ENCODE peak calls at places on chromosomes 5 and 9, in nine cellular contexts. Q is suprapubic skin, V is ovary, N is heart left ventricle, O is A549, R is psoas muscle, P is mesendoderm, E is cardiac muscle cell, G is uterus. L is an unnamed sample. For H3K4me1, the result is how much of the 10 kb centered on the place peaks cover.

GRCh38 chr5:3592298-3592697 is 3.3 kb upstream of the IRX1 start:
- DNase-seq in Q (no peak), V (no peak), N (no peak), O (no peak), R (no peak), P (peak), E (no peak), G (no peak), L (no peak)

GRCh38 chr5:107155667-107156066 is 515.1 kb downstream of the EFNA5 start:
- DNase-seq in Q (no peak), V (no peak), N (no peak), O (no peak), R (no peak), P (no peak), E (peak), G (no peak), L (no peak)

GRCh38 chr5:132054031-132054696 is 6.3 kb upstream of the IL3 start:
- DNase-seq in Q (peak), V (no peak), N (peak), O (no peak), R (peak), P (no peak), E (no peak), G (no peak), L (peak)

GRCh38 chr9:26169684-26170083 is 491.4 kb upstream of the TUSC1 start:
- DNase-seq in Q (no peak), V (no peak), N (no peak), O (peak), R (no peak), P (peak), E (no peak), G (no peak), L (no peak)

GRCh38 chr9:34602906-34603305 is 9.0 kb downstream of the RPP25L start:
- DNase-seq in Q (no peak), V (no peak), N (no peak), O (no peak), R (no peak), P (no peak), E (no peak), G (no peak), L (no peak)

GRCh38 chr5:98705841-98706240 is 67.6 kb upstream of the RGMB start:
- DNase-seq in Q (no peak), V (no peak), N (no peak), O (no peak), R (no peak), P (no peak), E (no peak), G (no peak), L (no peak)

GRCh38 chr5:95114902-95115301 is 170.0 kb downstream of the MCTP1 start:
- DNase-seq in Q (no peak), V (no peak), N (no peak), O (no peak), R (no peak), P (no peak), E (no peak), G (no peak), L (no peak)

GRCh38 chr5:16574789-16575785 is 41.7 kb downstream of the RETREG1 start:
- DNase-seq in Q (no peak), V (no peak), N (peak), O (no peak), R (peak), P (peak), E (no peak), G (no peak), L (no peak)

GRCh38 chr5:83721878-83722779 is 1.5 kb upstream of the HAPLN1 start:
- DNase-seq in Q (peak), V (peak), N (peak), O (peak), R (no peak), P (peak), E (peak), G (no peak), L (peak)

GRCh38 chr9:128550770-128551651 is 1.4 kb upstream of the SPTAN1 start:
- DNase-seq in Q (no peak), V (peak), N (peak), O (no peak), R (peak), P (peak), E (no peak), G (peak), L (no peak)

DNA sequence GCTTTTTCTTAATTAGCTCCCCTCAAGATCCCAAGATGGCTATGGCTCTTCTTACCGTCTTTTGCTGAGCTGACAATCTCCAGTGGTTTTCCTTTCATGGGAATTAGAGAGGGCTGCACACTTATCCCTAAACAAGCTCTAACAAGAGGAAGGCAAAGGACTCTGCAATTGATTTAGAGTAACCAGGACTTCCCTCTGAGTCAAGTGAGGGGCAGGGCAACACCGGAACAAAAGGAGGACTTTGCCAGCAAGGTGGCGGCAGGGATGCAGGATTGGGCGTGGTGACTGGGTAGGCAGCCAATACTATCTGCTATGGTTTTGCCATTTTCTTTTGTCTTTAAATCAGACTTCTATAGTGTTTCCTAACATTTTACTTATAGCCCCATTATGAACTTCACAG is 9.8 kb downstream of the SLC44A1 start:
- DNase-seq in Q (no peak), V (no peak), N (no peak), O (no peak), R (no peak), P (no peak), E (no peak), G (no peak), L (no peak)
- H3K4me1 ChIP-seq in Q (under half), V (under half), N (under half), O (under half), R (under half), P (under half), E (under half), G (under half), L (under half)

DNA sequence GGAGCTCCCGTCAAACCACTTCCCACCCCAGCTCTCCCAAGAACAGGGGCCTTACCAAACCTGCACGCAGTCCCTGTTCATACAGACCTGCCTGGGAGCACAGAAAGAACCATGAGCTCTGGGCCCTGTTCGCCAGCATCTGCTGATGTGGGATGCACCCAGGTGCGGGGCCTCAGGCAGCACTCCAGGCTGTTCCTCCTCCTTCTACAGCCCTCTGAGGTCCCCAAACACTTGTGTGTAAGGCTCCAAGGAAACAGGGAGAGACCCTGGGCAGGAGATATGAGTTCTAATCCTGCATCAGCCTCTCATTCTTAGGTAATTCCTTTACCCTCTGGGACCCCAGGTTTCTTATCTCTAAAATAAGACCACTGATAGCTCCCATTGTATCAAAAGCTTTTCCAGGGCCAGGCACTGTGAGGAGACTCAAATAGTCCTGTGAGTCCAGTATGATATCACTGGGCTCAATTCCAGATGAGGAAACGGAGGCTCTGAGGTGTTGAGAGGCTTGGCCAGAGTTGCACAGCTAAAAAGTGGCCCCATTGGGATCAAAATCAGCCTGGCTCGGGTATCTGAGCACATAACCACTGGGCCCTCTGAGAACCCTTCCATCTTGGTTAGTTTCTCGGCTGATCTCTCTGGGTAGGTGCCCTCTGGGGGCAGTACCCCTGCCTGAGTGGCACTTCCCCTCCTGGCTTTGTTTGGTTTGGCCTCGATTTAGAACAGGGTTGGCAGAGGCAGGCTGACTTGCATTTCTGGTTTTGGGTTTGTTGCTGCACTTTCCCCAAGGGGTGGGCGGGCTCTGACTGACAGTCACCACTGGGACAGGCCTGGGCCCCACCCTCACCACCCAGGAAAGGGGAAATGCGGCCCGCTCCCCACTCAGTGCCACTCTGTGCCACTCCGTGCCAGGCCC is 116.8 kb downstream of the RGS3 start:
- DNase-seq in Q (peak), V (no peak), N (peak), O (no peak), R (peak), P (no peak), E (no peak), G (peak), L (peak)
- H3K4me1 ChIP-seq in Q (half or more), V (under half), N (half or more), O (under half), R (under half), P (under half), E (under half), G (under half), L (half or more)

GRCh38 chr9:124257070-124257864 is 482 bp upstream of the NEK6 start:
- DNase-seq in Q (no peak), V (no peak), N (no peak), O (no peak), R (peak), P (peak), E (no peak), G (no peak), L (no peak)

GRCh38 chr9:124257865-124258764 is at the start of gene NEK6:
- DNase-seq in Q (no peak), V (peak), N (no peak), O (no peak), R (peak), P (no peak), E (peak), G (no peak), L (peak)

GRCh38 chr9:124260769-124261603 is 3.2 kb downstream of the NEK6 start:
- DNase-seq in Q (no peak), V (no peak), N (no peak), O (peak), R (no peak), P (peak), E (no peak), G (no peak), L (no peak)

GRCh38 chr9:124258765-124259272 is 1.1 kb downstream of the NEK6 start:
- DNase-seq in Q (no peak), V (no peak), N (no peak), O (no peak), R (peak), P (peak), E (peak), G (no peak), L (no peak)

GRCh38 chr9:124259273-124260078 is 1.7 kb downstream of the NEK6 start:
- DNase-seq in Q (no peak), V (peak), N (peak), O (peak), R (peak), P (peak), E (no peak), G (peak), L (peak)
- H3K4me1 ChIP-seq in Q (half or more), V (under half), N (under half), O (half or more), R (under half), P (under half), E (under half), G (under half), L (under half)

GRCh38 chr5:143025971-143026370 is 255.8 kb downstream of the ARHGAP26 start:
- DNase-seq in Q (no peak), V (no peak), N (no peak), O (no peak), R (no peak), P (no peak), E (no peak), G (no peak), L (no peak)
- H3K4me1 ChIP-seq in Q (under half), V (under half), N (under half), O (under half), R (half or more), P (under half), E (under half), G (under half), L (under half)

DNA sequence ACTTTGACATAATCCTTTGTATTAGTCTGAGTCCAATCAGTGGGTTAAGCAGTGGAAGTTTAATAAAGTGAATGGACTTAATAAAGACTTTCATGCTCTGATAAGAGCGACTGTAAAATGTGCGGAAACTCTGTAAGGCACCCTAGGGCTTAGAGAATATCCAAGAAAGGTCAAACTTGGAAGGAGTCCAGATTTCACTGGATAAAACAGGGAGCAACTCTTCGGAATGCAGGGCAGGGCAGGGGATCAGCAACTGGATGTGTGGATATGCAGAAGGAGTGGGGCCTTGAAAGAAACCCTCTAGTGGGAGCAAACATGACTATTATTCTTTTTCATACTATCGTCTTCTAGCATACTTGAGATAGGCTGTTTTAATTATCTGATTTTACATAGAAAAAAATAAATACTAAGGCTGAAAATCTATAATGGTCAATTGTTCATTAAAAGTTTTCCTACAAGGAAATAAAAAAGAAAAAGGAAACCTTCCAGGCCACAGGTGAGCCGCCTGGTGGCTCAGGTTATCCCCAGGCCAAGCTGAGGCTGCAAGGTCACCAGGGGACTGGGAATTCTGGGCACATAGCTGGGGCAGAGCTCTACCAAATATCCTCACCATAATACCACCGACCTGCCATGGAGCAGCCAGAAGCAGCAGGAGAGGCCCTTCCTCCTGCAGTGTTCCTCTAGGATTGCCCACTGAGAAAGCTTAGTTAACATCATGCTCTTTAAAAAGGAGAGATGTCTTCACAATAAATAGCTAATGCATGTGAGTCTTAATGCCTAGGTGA is 46.3 kb upstream of the CCDC112 start:
- DNase-seq in Q (no peak), V (no peak), N (no peak), O (no peak), R (no peak), P (no peak), E (no peak), G (no peak), L (no peak)
- H3K4me1 ChIP-seq in Q (under half), V (under half), N (under half), O (under half), R (under half), P (under half), E (under half), G (under half), L (under half)

GRCh38 chr5:127839072-127839471 is 135.9 kb downstream of the CCDC192 start:
- DNase-seq in Q (no peak), V (no peak), N (no peak), O (no peak), R (no peak), P (no peak), E (no peak), G (no peak), L (no peak)
- H3K4me1 ChIP-seq in Q (under half), V (under half), N (under half), O (under half), R (under half), P (under half), E (under half), G (under half), L (under half)

DNA sequence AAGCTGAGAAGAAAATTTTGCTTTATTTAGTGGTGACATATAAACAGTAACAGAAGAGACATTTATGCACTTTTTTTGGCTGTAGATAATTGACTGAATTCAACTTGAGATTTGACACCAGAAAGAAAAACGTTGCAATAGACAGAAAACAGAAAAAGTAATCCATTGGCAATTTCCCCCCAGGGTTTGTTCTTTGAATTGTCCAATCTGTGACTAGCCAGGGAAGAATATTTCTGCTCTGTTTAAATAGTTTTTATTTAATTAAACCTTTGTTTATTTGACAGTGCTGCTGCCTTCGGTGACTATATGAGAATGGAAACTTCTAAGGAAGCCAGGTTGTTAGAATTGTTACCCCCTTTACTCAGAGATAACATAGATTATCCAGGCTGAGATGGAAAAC is 210.6 kb downstream of the DEPDC1B start:
- DNase-seq in Q (no peak), V (no peak), N (no peak), O (no peak), R (no peak), P (no peak), E (no peak), G (no peak), L (no peak)
- H3K4me1 ChIP-seq in Q (under half), V (under half), N (under half), O (half or more), R (under half), P (under half), E (under half), G (under half), L (under half)